ENCODE peak calls at places on chromosomes 11 and 22, in four cellular contexts. U is HL-60, A is K562, S is GM12878. W is an unnamed sample.

GRCh38 chr11:14908214-14908880 is 16.3 kb upstream of the CYP2R1 start:
- DNase-seq in A (peak), U (no peak), S (no peak), W (no peak)

GRCh38 chr22:49638788-49639187 is 188.9 kb downstream of the BRD1 start:
- DNase-seq in A (no peak), U (no peak), S (no peak), W (no peak)

GRCh38 chr11:79493555-79494171 is 52.8 kb upstream of the TENM4 start:
- DNase-seq in A (peak), S (no peak), U (peak), W (peak)

GRCh38 chr22:41301085-41302015 is at the start of gene ZC3H7B:
- DNase-seq in A (peak), U (peak), S (peak), W (peak)

GRCh38 chr11:61370349-61371005 is 8.3 kb downstream of the TMEM138 start:
- DNase-seq in U (no peak), A (no peak), S (no peak), W (no peak)

GRCh38 chr11:134949716-134950115 is 537.7 kb upstream of the B3GAT1 start:
- DNase-seq in S (no peak), U (no peak), A (no peak), W (no peak)

GRCh38 chr11:30131535-30131934 is 99.3 kb upstream of the FSHB start:
- DNase-seq in U (no peak), S (no peak), A (no peak), W (no peak)

GRCh38 chr11:73729594-73730206 is 31.2 kb downstream of the RAB6A start:
- DNase-seq in S (no peak), U (no peak), A (peak), W (no peak)

GRCh38 chr11:72353861-72354260 is 80.5 kb downstream of the CLPB start:
- DNase-seq in U (no peak), S (no peak), A (no peak), W (no peak)

DNA sequence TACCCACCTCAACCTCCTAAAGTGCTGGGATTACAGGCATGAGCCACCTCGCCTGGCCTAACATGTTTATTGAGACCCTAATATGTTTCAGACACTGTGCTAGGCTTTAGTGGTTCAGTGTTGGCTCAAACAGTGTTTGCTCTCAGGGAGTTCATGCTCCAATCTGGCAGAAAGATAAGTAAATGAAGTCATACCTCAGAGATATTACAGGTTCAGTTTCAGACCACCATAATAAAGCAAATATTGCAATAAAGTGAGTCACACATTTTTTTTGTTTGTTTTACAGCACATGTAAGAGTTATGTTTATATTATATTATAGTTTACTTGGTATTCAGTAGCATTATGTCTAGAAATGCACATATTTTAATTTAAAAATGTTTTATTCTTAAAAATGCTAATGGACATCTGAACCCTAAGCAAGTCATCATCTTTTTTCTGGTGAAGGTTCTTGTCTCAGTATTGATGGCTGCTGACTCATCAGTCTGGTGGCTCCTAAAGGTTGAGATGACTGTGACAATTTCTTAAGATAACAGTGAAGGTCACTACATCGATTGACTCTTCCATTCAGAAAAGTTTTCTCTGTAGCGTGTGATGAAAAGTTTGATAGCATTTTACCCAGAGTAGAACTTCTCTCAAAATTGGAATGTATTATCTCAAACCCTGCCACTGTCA is 243.0 kb upstream of the ANO5 start:
- DNase-seq in S (no peak), A (no peak), U (no peak), W (no peak)
- TF ChIP-seq SPI1 in S (no peak), A (no peak), U (no peak), W (no peak)

GRCh38 chr11:63919267-63920125 is 2.5 kb upstream of the RCOR2 start:
- DNase-seq in U (no peak), A (peak), S (no peak), W (no peak)

GRCh38 chr11:63918576-63919171 is 1.7 kb upstream of the RCOR2 start:
- DNase-seq in A (no peak), S (no peak), U (no peak), W (no peak)

GRCh38 chr11:63916837-63917684 is at the start of gene RCOR2:
- DNase-seq in U (peak), A (peak), S (no peak), W (peak)

GRCh38 chr11:63915961-63916836 is 765 bp downstream of the RCOR2 start:
- DNase-seq in A (peak), S (no peak), U (no peak), W (no peak)

GRCh38 chr11:63917685-63918523 is 940 bp upstream of the RCOR2 start:
- DNase-seq in S (no peak), A (peak), U (peak), W (no peak)
- TF ChIP-seq POLR2AphosphoS5 in S (no peak), A (no peak), U (no peak), W (no peak)

GRCh38 chr11:81444306-81444705 is 1289.4 kb downstream of the FAM181B start:
- DNase-seq in S (no peak), A (no peak), U (no peak), W (no peak)
- TF ChIP-seq SPI1 in S (no peak), A (no peak), U (no peak), W (no peak)

DNA sequence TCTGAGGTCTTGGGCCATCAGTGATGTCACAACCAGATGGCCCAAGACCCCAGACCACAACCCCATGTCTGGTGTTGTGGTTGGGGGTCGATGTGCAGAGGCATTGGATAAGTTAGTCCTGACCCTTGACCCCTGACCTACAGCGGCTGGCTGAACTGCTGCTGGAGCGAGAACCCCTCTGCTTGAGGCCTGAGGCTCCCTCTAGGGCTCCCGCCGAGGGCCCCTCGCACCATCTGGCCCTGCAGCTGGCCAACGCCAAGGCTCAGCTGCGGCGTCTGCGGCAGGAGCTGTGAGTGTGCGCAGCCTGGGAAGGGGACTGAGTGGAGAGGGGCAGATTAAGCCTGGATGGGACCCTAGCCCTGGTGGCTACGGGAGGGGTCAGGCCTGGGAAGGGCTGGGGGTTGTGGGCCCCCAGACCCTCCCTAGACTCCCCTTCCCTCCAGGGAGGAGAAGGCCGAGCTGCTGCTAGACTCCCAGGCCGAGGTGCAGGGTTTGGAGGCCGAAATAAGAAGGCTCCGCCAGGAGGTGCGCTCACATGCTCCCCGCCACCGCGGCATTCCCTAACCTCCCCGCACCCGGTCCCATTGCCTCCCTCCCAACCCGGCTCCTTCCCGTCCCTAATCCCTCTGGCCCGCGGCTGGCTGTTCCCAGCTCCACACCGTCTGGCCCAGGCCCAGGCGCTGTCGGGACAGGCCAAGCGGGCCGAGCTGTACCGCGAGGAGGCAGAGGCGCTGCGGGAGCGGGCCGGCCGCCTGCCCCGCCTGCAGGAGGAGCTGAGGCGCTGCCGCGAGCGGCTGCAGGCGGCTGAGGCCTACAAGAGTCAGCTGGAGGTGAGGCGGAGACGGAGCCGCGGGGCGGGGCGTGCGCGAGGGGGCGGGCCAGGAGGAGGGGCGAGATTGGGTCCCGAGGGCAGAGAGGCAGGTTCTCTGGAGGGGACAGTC is 2.1 kb downstream of the CCDC88B start:
- DNase-seq in S (no peak), U (peak), A (peak), W (peak)
- TF ChIP-seq POLR2AphosphoS5 in S (no peak), U (peak), A (no peak), W (no peak)

GRCh38 chr11:35111171-35112055 is 27.6 kb upstream of the CD44 start:
- DNase-seq in U (no peak), S (no peak), A (peak), W (no peak)

GRCh38 chr11:35112056-35112845 is 26.7 kb upstream of the CD44 start:
- DNase-seq in A (no peak), S (no peak), U (no peak), W (no peak)

GRCh38 chr11:35115688-35116030 is 23.3 kb upstream of the CD44 start:
- DNase-seq in U (no peak), S (no peak), A (no peak), W (no peak)

GRCh38 chr11:35114901-35115687 is 23.9 kb upstream of the CD44 start:
- DNase-seq in U (no peak), A (no peak), S (no peak), W (peak)

GRCh38 chr11:35112846-35113105 is 26.2 kb upstream of the CD44 start:
- DNase-seq in A (no peak), U (no peak), S (no peak), W (no peak)
- TF ChIP-seq SPI1 in A (no peak), U (no peak), S (no peak), W (no peak)

GRCh38 chr11:118628861-118629549 is 21.6 kb downstream of the PHLDB1 start:
- DNase-seq in S (no peak), A (no peak), U (no peak), W (no peak)
- TF ChIP-seq POLR2AphosphoS5 in S (no peak), A (no peak), U (no peak), W (no peak)

W was measured in GM12891.